ENCODE peak calls at places on chromosomes 1 and 21, in five cellular contexts. K is neuronal stem cell, A is H9, Q is mesenchymal stem cell, F is trophoblast cell. W is an unnamed sample.

GRCh38 chr21:31983120-31983519 is 110.3 kb downstream of the HUNK start:
- DNase-seq in Q (no peak), A (no peak), K (no peak), F (no peak), W (no peak)

GRCh38 chr1:206582537-206583460 is 29.5 kb downstream of the EIF2D start:
- DNase-seq in Q (no peak), F (no peak), A (no peak), K (no peak), W (no peak)

GRCh38 chr1:178168535-178168934 is 74.6 kb downstream of the RASAL2 start:
- DNase-seq in A (no peak), F (no peak), K (no peak), Q (peak; percentile 84), W (no peak)

GRCh38 chr21:28333455-28334108 is 659.1 kb downstream of the LTN1 start:
- DNase-seq in K (no peak), Q (peak; percentile 64), A (no peak), F (no peak), W (no peak)

GRCh38 chr21:42304556-42305454 is 10.4 kb downstream of the TFF3 start:
- DNase-seq in A (no peak), Q (no peak), F (no peak), K (no peak), W (no peak)

GRCh38 chr1:38476111-38476783 is 383.3 kb downstream of the RRAGC start:
- DNase-seq in F (no peak), K (peak; percentile 83), Q (no peak), A (peak; percentile 44), W (no peak)

GRCh38 chr1:92708368-92708950 is 76.4 kb downstream of the EVI5 start:
- DNase-seq in A (no peak), K (no peak), F (no peak), Q (peak; percentile 20), W (no peak)

GRCh38 chr1:59317780-59318179 is 20.9 kb downstream of the FGGY start:
- DNase-seq in A (no peak), Q (no peak), F (no peak), K (no peak), W (no peak)

GRCh38 chr1:1628656-1629429 is 3.1 kb upstream of the MMP23B start:
- DNase-seq in Q (no peak), F (no peak), K (no peak), A (peak; percentile 84), W (peak; percentile 83)

GRCh38 chr1:168782731-168783130 is 53.7 kb upstream of the DPT start:
- DNase-seq in A (no peak), K (no peak), Q (no peak), F (peak; percentile 69), W (no peak)

GRCh38 chr1:5917591-5918274 is 74.5 kb downstream of the NPHP4 start:
- DNase-seq in F (no peak), Q (no peak), A (no peak), K (no peak), W (no peak)

GRCh38 chr1:25568090-25568833 is 24.9 kb downstream of the LDLRAP1 start:
- DNase-seq in K (no peak), A (peak; percentile 85), Q (peak; percentile 80), F (peak; percentile 59), W (peak; percentile 70)

DNA sequence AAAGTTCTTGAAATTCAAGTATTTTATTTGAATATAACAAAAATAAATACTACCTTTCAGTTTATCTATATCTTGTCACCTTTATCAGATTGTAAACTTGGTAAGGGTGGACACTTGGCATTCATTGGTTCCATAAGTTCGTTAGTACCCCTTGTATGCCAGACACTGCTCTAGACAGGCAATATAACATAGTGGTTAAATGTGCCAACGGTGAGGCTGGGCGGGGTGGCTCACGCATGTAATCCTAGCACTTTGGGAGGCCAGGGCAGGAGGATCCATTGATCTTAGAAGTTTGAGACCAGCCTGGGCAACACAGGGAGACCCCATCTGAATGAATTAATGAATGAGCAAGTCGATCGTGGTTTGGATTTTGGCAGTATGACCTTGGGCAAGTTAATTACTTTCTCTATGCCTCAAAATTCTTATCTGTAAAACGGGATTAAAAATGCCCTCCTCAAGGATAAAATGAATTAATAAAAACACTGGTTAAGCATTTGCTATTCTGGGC is 26.3 kb upstream of the SH3D21 start:
- DNase-seq in A (no peak), F (no peak), Q (no peak), K (no peak), W (no peak)
- H2BK12ac ChIP-seq in A (no peak overlapping the region), F (no peak overlapping the region), Q (no peak overlapping the region), K (no peak overlapping the region), W (no peak overlapping the region)

GRCh38 chr1:2952992-2953391 is 68.3 kb upstream of the ACTRT2 start:
- DNase-seq in F (no peak), Q (no peak), K (no peak), A (no peak), W (no peak)

GRCh38 chr1:2950926-2951305 is 70.4 kb upstream of the ACTRT2 start:
- DNase-seq in Q (no peak), A (no peak), F (no peak), K (no peak), W (no peak)

GRCh38 chr1:2949966-2950925 is 71.0 kb upstream of the ACTRT2 start:
- DNase-seq in Q (no peak), F (no peak), A (no peak), K (no peak), W (no peak)

GRCh38 chr1:2952371-2952770 is 68.9 kb upstream of the ACTRT2 start:
- DNase-seq in Q (no peak), F (no peak), A (no peak), K (no peak), W (no peak)

DNA sequence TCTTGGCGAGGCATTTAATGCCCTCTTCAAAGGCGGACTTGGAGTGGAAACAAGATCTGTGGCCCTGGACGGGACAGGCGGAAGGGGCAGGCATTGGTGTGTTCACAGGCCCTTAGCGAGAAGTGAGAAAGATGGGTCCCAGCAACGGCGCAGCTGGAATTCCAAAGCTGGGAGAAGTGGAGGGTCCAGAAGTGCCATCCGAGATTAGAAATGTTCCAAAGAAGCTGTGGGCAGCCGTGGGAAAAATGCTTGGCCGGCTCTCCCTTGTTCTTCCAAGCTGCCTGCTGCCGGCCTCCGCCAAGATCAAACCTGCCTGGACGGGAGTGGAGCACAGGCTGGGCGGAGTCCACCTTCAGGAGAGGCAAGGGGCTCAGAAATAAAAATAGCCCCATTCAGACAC is 69.4 kb upstream of the ACTRT2 start:
- DNase-seq in A (no peak), Q (no peak), F (no peak), K (no peak), W (no peak)
- H2BK12ac ChIP-seq in A (no peak overlapping the region), Q (no peak overlapping the region), F (no peak overlapping the region), K (no peak overlapping the region), W (no peak overlapping the region)

DNA sequence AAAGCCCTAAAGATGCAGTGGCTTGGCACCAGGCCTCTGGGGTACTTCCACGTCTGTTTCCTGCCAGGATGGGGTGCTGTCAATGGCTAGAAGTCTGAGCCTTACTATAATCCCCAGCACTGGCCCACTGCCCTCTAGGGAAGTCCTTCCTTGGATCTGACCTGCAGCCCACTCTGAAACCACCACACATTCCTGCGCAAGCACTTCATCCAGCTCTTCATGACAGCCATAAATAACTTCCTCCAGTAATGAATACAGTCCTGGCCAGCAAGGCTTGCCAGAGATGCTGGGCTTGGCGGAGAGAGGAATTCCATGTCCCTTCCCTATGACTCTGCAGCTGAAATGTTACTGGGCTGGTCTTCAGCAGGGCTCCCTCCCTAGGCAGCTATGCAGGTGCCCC is 32.6 kb downstream of the ALPL start:
- DNase-seq in F (no peak), A (no peak), Q (peak; percentile 73), K (no peak), W (no peak)
- H2BK12ac ChIP-seq in F (no peak overlapping the region), A (no peak overlapping the region), Q (no peak overlapping the region), K (no peak overlapping the region), W (no peak overlapping the region)

GRCh38 chr1:98556521-98557158 is 104.9 kb upstream of the SNX7 start:
- DNase-seq in A (no peak), K (no peak), Q (peak; percentile 14), F (no peak), W (no peak)

GRCh38 chr1:98555814-98556213 is 105.7 kb upstream of the SNX7 start:
- DNase-seq in Q (no peak), F (no peak), K (no peak), A (no peak), W (no peak)

GRCh38 chr1:98557808-98558390 is 103.6 kb upstream of the SNX7 start:
- DNase-seq in Q (no peak), K (peak; percentile 36), A (no peak), F (no peak), W (no peak)
- H2BK12ac ChIP-seq in Q (no peak overlapping the region), K (no peak overlapping the region), A (no peak overlapping the region), F (no peak overlapping the region), W (no peak overlapping the region)

DNA sequence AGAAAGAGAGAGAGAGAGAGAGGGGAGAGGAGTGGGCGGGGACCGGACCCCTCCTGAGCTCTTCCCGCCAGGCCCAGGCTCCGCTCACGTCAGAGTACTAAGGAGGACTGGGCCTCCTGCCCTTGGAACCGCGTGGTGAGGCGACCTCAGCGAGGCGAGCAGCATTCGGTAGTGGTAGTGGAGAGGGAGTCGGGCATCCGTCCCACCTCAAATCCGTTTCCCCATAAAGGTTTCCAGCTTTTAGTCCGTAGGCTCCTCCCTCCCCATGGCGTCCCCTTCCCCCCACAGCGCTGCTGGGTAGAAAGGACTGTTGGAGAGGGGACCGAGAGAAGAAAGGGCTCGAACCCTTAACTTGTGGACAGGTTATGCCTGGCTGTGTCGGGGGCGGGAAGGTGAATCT is 124.4 kb upstream of the BARHL2 start:
- DNase-seq in Q (no peak), K (no peak), A (peak; percentile 41), F (no peak), W (peak; percentile 74)
- H2BK12ac ChIP-seq in Q (no peak overlapping the region), K (no peak overlapping the region), A (no peak overlapping the region), F (no peak overlapping the region), W (peak overlapping the region; percentile 80)

DNA sequence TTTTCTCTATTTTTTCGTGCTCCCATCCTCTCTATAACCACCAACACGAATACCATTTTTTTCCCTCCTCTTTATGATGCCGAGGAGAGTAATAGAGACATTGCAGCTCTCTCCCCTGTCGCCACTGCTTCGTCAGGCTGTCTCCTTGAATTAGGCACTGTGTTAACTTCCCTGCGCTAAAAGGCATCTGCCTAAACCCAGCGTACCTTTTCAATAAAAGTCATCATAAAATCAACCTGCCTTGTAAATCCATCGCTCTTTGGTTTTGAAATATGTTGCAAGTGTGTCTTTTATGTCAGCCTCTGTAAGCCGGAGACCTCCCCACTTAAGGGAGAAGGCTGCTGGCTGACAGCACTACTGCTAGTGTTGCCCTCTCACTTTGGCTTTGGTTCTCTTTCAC is 8.7 kb downstream of the RNF220 start:
- DNase-seq in A (no peak), Q (no peak), K (no peak), F (no peak), W (no peak)
- H2BK12ac ChIP-seq in A (no peak overlapping the region), Q (no peak overlapping the region), K (no peak overlapping the region), F (no peak overlapping the region), W (no peak overlapping the region)

DNA sequence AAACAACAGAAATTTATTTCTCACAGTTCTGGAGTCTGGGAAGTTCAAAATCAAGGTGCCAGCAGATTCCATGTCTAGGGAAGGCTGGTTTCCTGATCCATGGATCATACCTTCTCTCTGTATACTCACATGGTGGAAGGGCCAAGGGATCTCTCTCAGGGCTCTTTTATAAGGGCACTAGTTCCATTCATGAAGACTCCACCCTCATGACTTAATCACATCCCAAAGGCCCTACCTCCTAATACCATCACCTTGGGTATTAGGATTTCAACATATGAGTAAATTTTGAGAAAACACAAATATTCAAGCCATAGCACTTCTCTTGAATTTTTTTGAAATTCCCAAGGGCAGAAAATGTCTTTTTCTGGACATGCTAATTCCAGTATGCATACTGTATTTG is 182.9 kb downstream of the NRIP1 start:
- DNase-seq in K (no peak), A (no peak), Q (no peak), F (peak; percentile 64), W (no peak)
- H2BK12ac ChIP-seq in K (peak overlapping the region; percentile 17), A (no peak overlapping the region), Q (no peak overlapping the region), F (no peak overlapping the region), W (no peak overlapping the region)